ENCODE peak calls at places on chromosomes 4 and X, in seven cellular contexts. L is tibial nerve, V is right cardiac atrium, O is uterus, P is psoas muscle, W is adrenal gland, B is A549. A is an unnamed sample.
A peak's percentile ranks its signal among the peaks of the same experiment; 100 is the strongest.

GRCh38 chr4:71186566-71187398 is 152.0 kb upstream of the SLC4A4 start:
- DNase-seq in O (peak; percentile 26), L (no peak), P (peak; percentile 70), B (peak; percentile 29), W (peak; percentile 9), V (peak; percentile 87), A (peak; percentile 41)

GRCh38 chr4:127975121-127975770 is 10.0 kb downstream of the ABHD18 start:
- DNase-seq in W (no peak), O (no peak), P (no peak), L (no peak), V (no peak), B (peak; percentile 17), A (no peak)

GRCh38 chr4:126264839-126265238 is 950.1 kb downstream of the FAT4 start:
- DNase-seq in W (no peak), V (no peak), L (no peak), O (no peak), P (no peak), B (no peak), A (no peak)

GRCh38 chrX:3191821-3192220 is 150.6 kb downstream of the ARSF start:
- DNase-seq in P (no peak), B (no peak), L (no peak), V (no peak), O (no peak), W (no peak), A (no peak)

GRCh38 chr4:175871774-175872405 is 59.8 kb upstream of the GPM6A start:
- DNase-seq in P (no peak), W (no peak), L (no peak), O (no peak), V (no peak), B (no peak), A (no peak)

GRCh38 chrX:147570483-147570882 is 341.2 kb upstream of the FMR1 start:
- DNase-seq in V (no peak), P (no peak), O (no peak), B (no peak), L (no peak), W (no peak), A (no peak)

GRCh38 chrX:140709421-140709846 is at the start of gene LINC00632:
- DNase-seq in O (no peak), W (no peak), B (no peak), V (no peak), L (no peak), P (no peak), A (no peak)

GRCh38 chrX:150548684-150549083 is 19.7 kb upstream of the MTM1 start:
- DNase-seq in P (no peak), W (peak; percentile 37), O (no peak), B (no peak), L (no peak), V (no peak), A (no peak)

GRCh38 chr4:142379277-142380051 is 466.6 kb downstream of the INPP4B start:
- DNase-seq in B (no peak), O (no peak), L (no peak), V (no peak), W (no peak), P (no peak), A (no peak)

GRCh38 chrX:73831500-73831899 is 268.5 kb downstream of the CHIC1 start:
- DNase-seq in B (no peak), L (no peak), P (no peak), V (no peak), W (no peak), O (no peak), A (no peak)

GRCh38 chrX:1477801-1478458 is 25.2 kb upstream of the ASMTL start:
- DNase-seq in P (no peak), L (no peak), W (no peak), O (no peak), B (no peak), V (no peak), A (no peak)

GRCh38 chr4:10184051-10184450 is 67.5 kb upstream of the WDR1 start:
- DNase-seq in L (no peak), P (no peak), O (no peak), W (no peak), V (no peak), B (no peak), A (no peak)

GRCh38 chrX:140766024-140766611 is 56.6 kb downstream of the LINC00632 start:
- DNase-seq in B (no peak), O (peak; percentile 34), L (peak; percentile 25), P (peak; percentile 51), W (peak; percentile 24), V (peak; percentile 51), A (no peak)

GRCh38 chr4:97116511-97116910 is 1026.8 kb downstream of the STPG2 start:
- DNase-seq in V (no peak), O (no peak), W (no peak), B (no peak), L (no peak), P (no peak), A (no peak)

GRCh38 chrX:13515181-13515930 is 54.0 kb upstream of the EGFL6 start:
- DNase-seq in W (no peak), P (no peak), V (no peak), L (no peak), O (no peak), B (no peak), A (no peak)

GRCh38 chr4:22202351-22203343 is 254.1 kb upstream of the KCNIP4 start:
- DNase-seq in L (no peak), B (no peak), P (no peak), O (no peak), V (no peak), W (no peak), A (no peak)

GRCh38 chrX:115564243-115564642 is 3.3 kb downstream of the PLS3 start:
- DNase-seq in W (no peak), B (no peak), P (no peak), O (no peak), V (no peak), L (no peak), A (no peak)

GRCh38 chr4:2867758-2868491 is 24.3 kb downstream of the ADD1 start:
- DNase-seq in L (no peak), P (no peak), O (peak; percentile 29), B (no peak), W (no peak), V (peak; percentile 82), A (no peak)

GRCh38 chr4:117691572-117692351 is 342.5 kb upstream of the NDST3 start:
- DNase-seq in V (peak; percentile 26), W (no peak), L (no peak), P (no peak), B (no peak), O (no peak), A (no peak)

GRCh38 chrX:110407910-110408545 is 49.4 kb downstream of the RTL9 start:
- DNase-seq in W (peak; percentile 69), O (no peak), L (peak; percentile 86), B (peak; percentile 54), V (no peak), P (no peak), A (no peak)

GRCh38 chr4:75107703-75108612 is 175.0 kb downstream of the PARM1 start:
- DNase-seq in W (no peak), B (no peak), L (no peak), P (no peak), V (no peak), O (no peak), A (peak; percentile 39)

GRCh38 chr4:8391972-8392371 is 48.6 kb downstream of the ACOX3 start:
- DNase-seq in P (peak; percentile 83), O (peak; percentile 61), B (no peak), V (peak; percentile 69), L (peak; percentile 45), W (peak; percentile 32), A (no peak)

GRCh38 chr4:39526283-39526682 is 956 bp downstream of the UGDH start:
- DNase-seq in P (no peak), B (no peak), O (no peak), V (no peak), L (no peak), W (no peak), A (no peak)

GRCh38 chr4:2105559-2105958 is 46.4 kb downstream of the NAT8L start:
- DNase-seq in O (no peak), B (no peak), L (no peak), V (no peak), P (no peak), W (no peak), A (no peak)

GRCh38 chr4:172982151-172982590 is 186.4 kb upstream of the GALNT7 start:
- DNase-seq in L (peak; percentile 21), W (peak; percentile 14), O (no peak), B (peak; percentile 17), P (no peak), V (no peak), A (no peak)

GRCh38 chr4:172985552-172985951 is 183.1 kb upstream of the GALNT7 start:
- DNase-seq in L (no peak), W (no peak), P (no peak), V (no peak), B (no peak), O (no peak), A (no peak)

GRCh38 chr4:172989984-172990711 is 178.5 kb upstream of the GALNT7 start:
- DNase-seq in V (no peak), P (no peak), B (no peak), L (no peak), O (no peak), W (no peak), A (no peak)

GRCh38 chr4:172983014-172983413 is 185.6 kb upstream of the GALNT7 start:
- DNase-seq in L (no peak), O (no peak), V (no peak), B (no peak), P (no peak), W (no peak), A (no peak)

GRCh38 chr4:172986114-172986513 is 182.5 kb upstream of the GALNT7 start:
- DNase-seq in W (no peak), P (no peak), V (no peak), B (no peak), O (no peak), L (no peak), A (no peak)
- H3K4me3 ChIP-seq in W (no peak overlapping the region), P (no peak overlapping the region), V (no peak overlapping the region), B (no peak overlapping the region), O (no peak overlapping the region), L (no peak overlapping the region), A (no peak overlapping the region)

GRCh38 chr4:158139086-158139485 is 33.7 kb downstream of the GASK1B start:
- DNase-seq in V (no peak), W (no peak), O (no peak), P (no peak), L (no peak), B (no peak), A (no peak)
- H3K27ac ChIP-seq in V (no peak overlapping the region), W (no peak overlapping the region), O (peak overlapping the region; percentile 49), P (no peak overlapping the region), L (no peak overlapping the region), B (no peak overlapping the region), A (no peak overlapping the region)

GRCh38 chr4:41750624-41751324 is 2.2 kb upstream of the PHOX2B start:
- DNase-seq in V (no peak), P (no peak), O (no peak), W (no peak), L (no peak), B (no peak), A (no peak)
- H3K4me3 ChIP-seq in V (no peak overlapping the region), P (no peak overlapping the region), O (no peak overlapping the region), W (no peak overlapping the region), L (no peak overlapping the region), B (no peak overlapping the region), A (no peak overlapping the region)

GRCh38 chr4:151524610-151525009 is 115.6 kb downstream of the FHIP1A start:
- DNase-seq in L (no peak), W (no peak), B (no peak), V (no peak), P (no peak), O (no peak), A (no peak)
- H3K27ac ChIP-seq in L (no peak overlapping the region), W (no peak overlapping the region), B (no peak overlapping the region), V (no peak overlapping the region), P (peak overlapping the region; percentile 77), O (no peak overlapping the region), A (no peak overlapping the region)